ENCODE peak calls at places on chromosomes 2 and 18, in seven cellular contexts. I is heart left ventricle, K is cardiac muscle cell, D is A673, G is Panc1, O is psoas muscle, T is sigmoid colon. Y is an unnamed sample. For H3K36me3, the result is how much of the 10 kb centered on the place peaks cover.

GRCh38 chr2:163657257-163657656 is 78.6 kb downstream of the FIGN start:
- DNase-seq in O (no peak), T (no peak), G (no peak), D (no peak), K (no peak), I (no peak), Y (no peak)

GRCh38 chr2:28624798-28625701 is 126.6 kb upstream of the PPP1CB start:
- DNase-seq in G (no peak), D (peak), O (peak), I (peak), T (peak), K (peak), Y (peak)

GRCh38 chr2:30371772-30372373 is 75.2 kb upstream of the LCLAT1 start:
- DNase-seq in G (no peak), T (no peak), K (no peak), O (no peak), D (no peak), I (no peak), Y (no peak)

GRCh38 chr2:111133603-111134002 is 12.9 kb downstream of the BCL2L11 start:
- DNase-seq in D (no peak), G (no peak), O (no peak), K (no peak), T (no peak), I (no peak), Y (no peak)

GRCh38 chr2:88751770-88752169 is 60.3 kb downstream of the RPIA start:
- DNase-seq in O (no peak), K (no peak), G (no peak), D (no peak), I (no peak), T (no peak), Y (no peak)

GRCh38 chr18:2848145-2848878 is 1.5 kb downstream of the EMILIN2 start:
- DNase-seq in K (no peak), G (no peak), D (peak), I (no peak), T (no peak), O (no peak), Y (no peak)

GRCh38 chr2:137829251-137829650 is 135.0 kb upstream of the HNMT start:
- DNase-seq in I (no peak), T (no peak), D (no peak), O (no peak), K (no peak), G (no peak), Y (no peak)

GRCh38 chr2:54416166-54416798 is 39.8 kb upstream of the SPTBN1 start:
- DNase-seq in O (no peak), D (no peak), T (no peak), I (no peak), K (no peak), G (no peak), Y (no peak)

GRCh38 chr2:160241251-160242137 is 41.4 kb upstream of the ITGB6 start:
- DNase-seq in T (peak), I (peak), D (peak), K (no peak), G (peak), O (no peak), Y (peak)

GRCh38 chr2:138079976-138080375 is 115.7 kb downstream of the HNMT start:
- DNase-seq in O (no peak), K (no peak), T (no peak), G (no peak), D (no peak), I (no peak), Y (no peak)

GRCh38 chr2:23631391-23631790 is 246.4 kb downstream of the KLHL29 start:
- DNase-seq in D (no peak), G (no peak), K (no peak), I (no peak), O (no peak), T (no peak), Y (peak)

GRCh38 chr18:2480536-2480935 is 90.8 kb downstream of the METTL4 start:
- DNase-seq in O (no peak), K (no peak), I (no peak), T (no peak), D (no peak), G (no peak), Y (no peak)

GRCh38 chr2:224630659-224631550 is 45.7 kb upstream of the CUL3 start:
- DNase-seq in T (no peak), I (no peak), O (no peak), G (no peak), D (no peak), K (no peak), Y (no peak)

GRCh38 chr2:170005702-170006101 is 172.2 kb upstream of the MYO3B start:
- DNase-seq in T (no peak), D (peak), K (no peak), O (no peak), G (peak), I (no peak), Y (no peak)

GRCh38 chr2:200812122-200813022 is 662 bp downstream of the BZW1 start:
- DNase-seq in K (peak), D (peak), O (peak), T (peak), G (no peak), I (peak), Y (peak)

GRCh38 chr2:20421988-20422678 is 24.7 kb upstream of the RHOB start:
- DNase-seq in O (peak), I (peak), T (peak), D (no peak), K (no peak), G (no peak), Y (peak)

GRCh38 chr18:62187543-62188378 is 706 bp downstream of the RELCH start:
- DNase-seq in O (peak), D (peak), I (no peak), K (peak), T (no peak), G (no peak), Y (no peak)

GRCh38 chr2:121285077-121285449 is at the start of gene TFCP2L1:
- DNase-seq in I (no peak), G (no peak), T (no peak), O (no peak), D (peak), K (peak), Y (no peak)

GRCh38 chr18:68662779-68663178 is 52.1 kb downstream of the TMX3 start:
- DNase-seq in I (no peak), K (no peak), G (no peak), D (peak), T (no peak), O (no peak), Y (no peak)

GRCh38 chr2:106581755-106582430 is 94.7 kb downstream of the CD8B2 start:
- DNase-seq in I (peak), O (peak), D (peak), G (no peak), T (peak), K (peak), Y (peak)
- H3K4me3 ChIP-seq in I (peak), O (peak), D (peak), G (peak), T (no peak), K (peak), Y (peak)

DNA sequence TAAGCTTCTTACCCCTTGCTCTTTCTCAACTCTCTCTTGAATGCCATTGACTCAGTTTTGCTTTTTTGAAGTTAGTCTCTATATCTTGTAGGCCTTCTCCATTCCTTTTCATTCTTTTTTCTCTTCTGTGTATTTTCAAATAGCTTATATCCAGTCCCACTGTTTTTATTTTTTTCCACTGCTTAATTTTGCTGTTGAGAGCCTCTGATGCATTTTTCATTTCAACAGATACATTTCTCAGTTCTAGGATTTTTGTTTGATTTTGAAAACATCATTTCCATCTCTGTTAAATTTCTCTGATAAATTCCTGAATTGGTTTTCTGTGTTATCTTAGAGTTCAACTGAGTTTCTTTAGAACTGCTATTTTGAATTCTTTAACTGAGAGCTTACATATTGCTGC is 45.9 kb downstream of the MIB1 start:
- DNase-seq in G (no peak), I (no peak), T (no peak), D (no peak), O (no peak), K (no peak), Y (no peak)
- H3K36me3 ChIP-seq in G (under half), I (half or more), T (under half), D (under half), O (under half), K (under half), Y (under half)

DNA sequence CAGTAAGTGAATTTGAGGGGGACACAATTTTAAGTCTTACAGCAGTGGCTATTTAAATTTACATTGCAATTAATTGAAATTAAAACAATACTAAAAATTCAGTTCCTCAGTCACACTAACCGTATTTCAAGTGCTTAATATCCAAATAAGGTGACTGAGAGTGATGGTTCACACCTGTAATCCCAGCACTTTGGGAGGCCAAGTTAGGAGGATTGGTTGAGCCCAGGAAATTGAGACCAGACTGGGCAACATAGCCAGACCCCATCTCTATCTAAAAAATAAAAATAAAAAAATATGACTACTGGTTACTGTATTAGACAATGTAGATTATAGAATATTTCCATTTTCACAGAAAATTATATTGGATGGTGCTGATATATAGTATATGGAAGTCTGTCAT is 79.0 kb downstream of the BMPR2 start:
- DNase-seq in I (no peak), D (no peak), G (no peak), O (no peak), T (no peak), K (no peak), Y (no peak)
- H3K4me3 ChIP-seq in I (no peak), D (no peak), G (no peak), O (no peak), T (no peak), K (no peak), Y (no peak)

GRCh38 chr18:49277395-49278036 is 182.9 kb downstream of the DYM start:
- DNase-seq in G (no peak), D (no peak), I (no peak), O (no peak), T (no peak), K (no peak), Y (no peak)
- H3K36me3 ChIP-seq in G (under half), D (under half), I (under half), O (under half), T (under half), K (under half), Y (under half)

GRCh38 chr2:42132066-42132965 is 36.8 kb upstream of the EML4 start:
- DNase-seq in I (no peak), K (no peak), T (no peak), D (no peak), O (no peak), G (peak), Y (no peak)
- H3K4me3 ChIP-seq in I (peak), K (no peak), T (no peak), D (no peak), O (no peak), G (no peak), Y (no peak)

DNA sequence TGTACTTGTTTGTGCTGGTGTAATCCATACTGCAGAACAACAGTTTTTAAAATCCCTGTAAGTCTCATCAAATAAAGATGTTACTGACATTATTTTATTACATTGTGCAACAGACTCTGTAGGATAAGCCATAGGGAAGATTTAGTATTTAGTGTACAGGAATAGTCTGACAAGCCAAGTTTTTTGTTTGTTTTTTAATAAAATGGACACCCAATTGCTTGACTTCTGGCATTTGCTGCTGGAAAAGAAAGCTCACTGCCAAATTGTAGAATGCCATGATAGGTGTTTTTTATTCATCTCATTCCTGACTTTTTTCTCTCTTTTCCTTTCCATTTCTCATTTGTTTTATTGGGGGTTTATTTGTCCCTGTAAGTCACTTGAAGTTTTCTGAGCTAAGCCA is 38.1 kb downstream of the SMARCAL1 start:
- DNase-seq in O (no peak), G (no peak), K (no peak), T (no peak), I (no peak), D (no peak), Y (no peak)
- H3K36me3 ChIP-seq in O (under half), G (under half), K (under half), T (under half), I (half or more), D (under half), Y (under half)

GRCh38 chr2:233152541-233152940 is 92.4 kb downstream of the INPP5D start:
- DNase-seq in K (peak), I (peak), D (no peak), O (peak), G (no peak), T (no peak), Y (no peak)
- H3K4me3 ChIP-seq in K (no peak), I (no peak), D (no peak), O (no peak), G (no peak), T (no peak), Y (no peak)

DNA sequence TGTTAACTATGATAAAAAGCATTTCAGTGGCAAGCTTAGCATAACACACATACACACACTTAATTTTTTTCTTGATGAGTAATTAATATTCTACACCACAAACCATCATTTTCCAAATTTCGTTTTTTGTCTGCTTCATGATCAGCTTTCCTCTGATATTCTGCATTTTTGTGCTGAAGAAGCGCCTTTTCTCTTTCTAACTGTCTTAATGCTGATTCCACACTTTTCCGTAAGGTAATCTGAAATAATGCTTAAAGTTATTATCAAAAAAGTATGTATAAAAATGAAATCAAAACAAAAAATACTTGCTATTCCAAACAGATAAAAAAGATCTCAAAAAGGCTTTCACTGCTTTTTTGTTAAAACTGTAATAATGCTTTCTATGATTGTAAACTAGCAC is 60.1 kb downstream of the SLC66A3 start:
- DNase-seq in O (no peak), D (no peak), K (no peak), I (no peak), T (no peak), G (no peak), Y (no peak)
- H3K36me3 ChIP-seq in O (under half), D (under half), K (half or more), I (half or more), T (under half), G (under half), Y (under half)

Y was measured in aorta.